ENCODE peak calls at places on chromosomes 13 and 19, in ten cellular contexts. One of them, this sample, is unnamed.

GRCh38 chr19:10735741-10736140 is 17.9 kb downstream of the DNM2 start:
- DNase-seq in CD4-positive, alpha-beta memory T cell: no peak
- DNase-seq in transverse colon: no peak
- DNase-seq in heart left ventricle: no peak
- DNase-seq in tibial artery: no peak
- DNase-seq in CD4-positive, alpha-beta T cell: no peak
- DNase-seq in CD8-positive, alpha-beta memory T cell: no peak
- DNase-seq in fibroblast of lung: no peak
- DNase-seq in K562: no peak
- DNase-seq in tibial nerve: no peak
- DNase-seq in this sample: no peak

GRCh38 chr13:24995225-24995804 is 100.6 kb upstream of the PABPC3 start:
- DNase-seq in CD4-positive, alpha-beta memory T cell: peak; percentile 63
- DNase-seq in transverse colon: peak; percentile 53
- DNase-seq in heart left ventricle: no peak
- DNase-seq in tibial artery: no peak
- DNase-seq in CD4-positive, alpha-beta T cell: peak; percentile 15
- DNase-seq in CD8-positive, alpha-beta memory T cell: peak; percentile 46
- DNase-seq in fibroblast of lung: peak; percentile 89
- DNase-seq in K562: peak; percentile 39
- DNase-seq in tibial nerve: peak; percentile 76
- DNase-seq in this sample: peak; percentile 73

GRCh38 chr13:30618186-30618937 is 642 bp downstream of the USPL1 start:
- DNase-seq in CD4-positive, alpha-beta memory T cell: no peak
- DNase-seq in transverse colon: peak; percentile 30
- DNase-seq in heart left ventricle: no peak
- DNase-seq in tibial artery: peak; percentile 68
- DNase-seq in CD4-positive, alpha-beta T cell: no peak
- DNase-seq in CD8-positive, alpha-beta memory T cell: no peak
- DNase-seq in fibroblast of lung: no peak
- DNase-seq in K562: no peak
- DNase-seq in tibial nerve: no peak
- DNase-seq in this sample: peak; percentile 32

GRCh38 chr13:45194081-45194939 is 6.5 kb downstream of the KCTD4 start:
- DNase-seq in CD4-positive, alpha-beta memory T cell: no peak
- DNase-seq in transverse colon: peak; percentile 23
- DNase-seq in heart left ventricle: no peak
- DNase-seq in tibial artery: peak; percentile 67
- DNase-seq in CD4-positive, alpha-beta T cell: no peak
- DNase-seq in CD8-positive, alpha-beta memory T cell: no peak
- DNase-seq in fibroblast of lung: peak; percentile 65
- DNase-seq in K562: no peak
- DNase-seq in tibial nerve: peak; percentile 36
- DNase-seq in this sample: no peak

GRCh38 chr19:39701291-39701690 is 3.0 kb upstream of the LGALS14 start:
- DNase-seq in CD4-positive, alpha-beta memory T cell: no peak
- DNase-seq in transverse colon: no peak
- DNase-seq in heart left ventricle: no peak
- DNase-seq in tibial artery: no peak
- DNase-seq in CD4-positive, alpha-beta T cell: no peak
- DNase-seq in CD8-positive, alpha-beta memory T cell: no peak
- DNase-seq in fibroblast of lung: no peak
- DNase-seq in K562: no peak
- DNase-seq in tibial nerve: no peak
- DNase-seq in this sample: no peak

GRCh38 chr13:111508164-111508870 is 187.9 kb downstream of the TEX29 start:
- DNase-seq in CD4-positive, alpha-beta memory T cell: no peak
- DNase-seq in transverse colon: no peak
- DNase-seq in heart left ventricle: no peak
- DNase-seq in tibial artery: no peak
- DNase-seq in CD4-positive, alpha-beta T cell: no peak
- DNase-seq in CD8-positive, alpha-beta memory T cell: no peak
- DNase-seq in fibroblast of lung: no peak
- DNase-seq in K562: no peak
- DNase-seq in tibial nerve: no peak
- DNase-seq in this sample: no peak

GRCh38 chr13:73416093-73416492 is 357.3 kb downstream of the KLF5 start:
- DNase-seq in CD4-positive, alpha-beta memory T cell: no peak
- DNase-seq in transverse colon: no peak
- DNase-seq in heart left ventricle: no peak
- DNase-seq in tibial artery: no peak
- DNase-seq in CD4-positive, alpha-beta T cell: no peak
- DNase-seq in CD8-positive, alpha-beta memory T cell: no peak
- DNase-seq in fibroblast of lung: no peak
- DNase-seq in K562: no peak
- DNase-seq in tibial nerve: no peak
- DNase-seq in this sample: no peak

GRCh38 chr13:40116008-40116407 is 460.5 kb downstream of the COG6 start:
- DNase-seq in CD4-positive, alpha-beta memory T cell: peak; percentile 40
- DNase-seq in transverse colon: peak; percentile 79
- DNase-seq in heart left ventricle: no peak
- DNase-seq in tibial artery: no peak
- DNase-seq in CD4-positive, alpha-beta T cell: no peak
- DNase-seq in CD8-positive, alpha-beta memory T cell: no peak
- DNase-seq in fibroblast of lung: peak; percentile 87
- DNase-seq in K562: peak; percentile 46
- DNase-seq in tibial nerve: peak; percentile 34
- DNase-seq in this sample: peak; percentile 33

GRCh38 chr13:87128006-87128405 is 543.2 kb upstream of the SLITRK5 start:
- DNase-seq in CD4-positive, alpha-beta memory T cell: no peak
- DNase-seq in transverse colon: no peak
- DNase-seq in heart left ventricle: no peak
- DNase-seq in tibial artery: no peak
- DNase-seq in CD4-positive, alpha-beta T cell: no peak
- DNase-seq in CD8-positive, alpha-beta memory T cell: no peak
- DNase-seq in fibroblast of lung: peak; percentile 57
- DNase-seq in K562: no peak
- DNase-seq in tibial nerve: no peak
- DNase-seq in this sample: no peak

GRCh38 chr13:38340624-38341023 is 9.0 kb upstream of the UFM1 start:
- DNase-seq in CD4-positive, alpha-beta memory T cell: no peak
- DNase-seq in transverse colon: no peak
- DNase-seq in heart left ventricle: no peak
- DNase-seq in tibial artery: no peak
- DNase-seq in CD4-positive, alpha-beta T cell: no peak
- DNase-seq in CD8-positive, alpha-beta memory T cell: no peak
- DNase-seq in fibroblast of lung: no peak
- DNase-seq in K562: no peak
- DNase-seq in tibial nerve: no peak
- DNase-seq in this sample: no peak

GRCh38 chr19:46460981-46461380 is 10.4 kb downstream of the PNMA8A start:
- DNase-seq in CD4-positive, alpha-beta memory T cell: no peak
- DNase-seq in transverse colon: no peak
- DNase-seq in heart left ventricle: no peak
- DNase-seq in tibial artery: peak; percentile 9
- DNase-seq in CD4-positive, alpha-beta T cell: no peak
- DNase-seq in CD8-positive, alpha-beta memory T cell: no peak
- DNase-seq in fibroblast of lung: no peak
- DNase-seq in K562: no peak
- DNase-seq in tibial nerve: no peak
- DNase-seq in this sample: no peak

GRCh38 chr13:110560606-110561334 is 752 bp downstream of the RAB20 start:
- DNase-seq in CD4-positive, alpha-beta memory T cell: peak; percentile 21
- DNase-seq in transverse colon: peak; percentile 38
- DNase-seq in heart left ventricle: no peak
- DNase-seq in tibial artery: peak; percentile 76
- DNase-seq in CD4-positive, alpha-beta T cell: peak; percentile 3
- DNase-seq in CD8-positive, alpha-beta memory T cell: peak; percentile 31
- DNase-seq in fibroblast of lung: peak; percentile 30
- DNase-seq in K562: no peak
- DNase-seq in tibial nerve: no peak
- DNase-seq in this sample: peak; percentile 64

GRCh38 chr13:50387124-50387581 is 371.9 kb downstream of the KCNRG start:
- DNase-seq in CD4-positive, alpha-beta memory T cell: peak; percentile 15
- DNase-seq in transverse colon: peak; percentile 50
- DNase-seq in heart left ventricle: peak; percentile 69
- DNase-seq in tibial artery: no peak
- DNase-seq in CD4-positive, alpha-beta T cell: peak; percentile 11
- DNase-seq in CD8-positive, alpha-beta memory T cell: no peak
- DNase-seq in fibroblast of lung: peak; percentile 44
- DNase-seq in K562: peak; percentile 25
- DNase-seq in tibial nerve: peak; percentile 49
- DNase-seq in this sample: no peak

GRCh38 chr19:39170398-39171231 is 26.1 kb upstream of the NCCRP1 start:
- DNase-seq in CD4-positive, alpha-beta memory T cell: no peak
- DNase-seq in transverse colon: no peak
- DNase-seq in heart left ventricle: no peak
- DNase-seq in tibial artery: no peak
- DNase-seq in CD4-positive, alpha-beta T cell: no peak
- DNase-seq in CD8-positive, alpha-beta memory T cell: no peak
- DNase-seq in fibroblast of lung: no peak
- DNase-seq in K562: no peak
- DNase-seq in tibial nerve: no peak
- DNase-seq in this sample: no peak

GRCh38 chr19:54096642-54097106 is 3.9 kb downstream of the OSCAR start:
- DNase-seq in CD4-positive, alpha-beta memory T cell: peak; percentile 30
- DNase-seq in transverse colon: peak; percentile 42
- DNase-seq in heart left ventricle: peak; percentile 68
- DNase-seq in tibial artery: no peak
- DNase-seq in CD4-positive, alpha-beta T cell: no peak
- DNase-seq in CD8-positive, alpha-beta memory T cell: peak; percentile 35
- DNase-seq in fibroblast of lung: peak; percentile 41
- DNase-seq in K562: peak; percentile 36
- DNase-seq in tibial nerve: peak; percentile 22
- DNase-seq in this sample: no peak

GRCh38 chr13:21580736-21581135 is 23.2 kb downstream of the MICU2 start:
- DNase-seq in CD4-positive, alpha-beta memory T cell: no peak
- DNase-seq in transverse colon: no peak
- DNase-seq in heart left ventricle: no peak
- DNase-seq in tibial artery: no peak
- DNase-seq in CD4-positive, alpha-beta T cell: no peak
- DNase-seq in CD8-positive, alpha-beta memory T cell: no peak
- DNase-seq in fibroblast of lung: no peak
- DNase-seq in K562: no peak
- DNase-seq in tibial nerve: no peak
- DNase-seq in this sample: no peak
- H3K27me3 ChIP-seq in CD4-positive, alpha-beta memory T cell: no peaks in the 10 kb centered on the region
- H3K27me3 ChIP-seq in transverse colon: no peaks in the 10 kb centered on the region
- H3K27me3 ChIP-seq in heart left ventricle: no peaks in the 10 kb centered on the region
- H3K27me3 ChIP-seq in tibial artery: no peaks in the 10 kb centered on the region
- H3K27me3 ChIP-seq in CD4-positive, alpha-beta T cell: no peaks in the 10 kb centered on the region
- H3K27me3 ChIP-seq in CD8-positive, alpha-beta memory T cell: no peaks in the 10 kb centered on the region
- H3K27me3 ChIP-seq in fibroblast of lung: no peaks in the 10 kb centered on the region
- H3K27me3 ChIP-seq in K562: no peaks in the 10 kb centered on the region
- H3K27me3 ChIP-seq in tibial nerve: no peaks in the 10 kb centered on the region
- H3K27me3 ChIP-seq in this sample: no peaks in the 10 kb centered on the region

DNA sequence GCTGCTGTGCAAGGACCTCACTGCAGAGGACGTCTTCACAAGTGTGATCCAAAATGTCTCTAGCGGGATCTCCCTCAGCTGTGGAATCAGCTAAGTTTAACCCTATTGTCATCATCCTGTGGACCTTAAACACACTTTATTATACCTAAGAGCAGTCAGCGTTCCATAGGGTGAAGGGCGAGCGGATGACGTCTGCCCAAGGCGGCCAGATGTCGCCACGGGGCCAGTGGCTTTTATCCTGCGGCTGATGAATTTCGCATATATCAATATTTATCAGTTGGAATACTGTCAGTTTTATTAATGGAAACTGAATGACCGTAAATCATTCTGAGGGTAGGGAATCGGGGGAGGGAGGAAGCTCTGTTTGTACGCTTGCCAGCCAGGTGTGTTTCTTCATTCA is 59.2 kb downstream of the GSX1 start:
- DNase-seq in CD4-positive, alpha-beta memory T cell: no peak
- DNase-seq in transverse colon: no peak
- DNase-seq in heart left ventricle: no peak
- DNase-seq in tibial artery: no peak
- DNase-seq in CD4-positive, alpha-beta T cell: no peak
- DNase-seq in CD8-positive, alpha-beta memory T cell: no peak
- DNase-seq in fibroblast of lung: no peak
- DNase-seq in K562: no peak
- DNase-seq in tibial nerve: no peak
- DNase-seq in this sample: no peak
- H3K27me3 ChIP-seq in CD4-positive, alpha-beta memory T cell: no peaks in the 10 kb centered on the region
- H3K27me3 ChIP-seq in transverse colon: peaks cover 84% of the 10 kb centered on the region
- H3K27me3 ChIP-seq in heart left ventricle: peaks cover 54% of the 10 kb centered on the region
- H3K27me3 ChIP-seq in tibial artery: peaks cover 32% of the 10 kb centered on the region
- H3K27me3 ChIP-seq in CD4-positive, alpha-beta T cell: peaks cover 14% of the 10 kb centered on the region
- H3K27me3 ChIP-seq in CD8-positive, alpha-beta memory T cell: no peaks in the 10 kb centered on the region
- H3K27me3 ChIP-seq in fibroblast of lung: no peaks in the 10 kb centered on the region
- H3K27me3 ChIP-seq in K562: peaks cover 39% of the 10 kb centered on the region
- H3K27me3 ChIP-seq in tibial nerve: peaks cover 5% of the 10 kb centered on the region
- H3K27me3 ChIP-seq in this sample: peaks cover 9% of the 10 kb centered on the region

DNA sequence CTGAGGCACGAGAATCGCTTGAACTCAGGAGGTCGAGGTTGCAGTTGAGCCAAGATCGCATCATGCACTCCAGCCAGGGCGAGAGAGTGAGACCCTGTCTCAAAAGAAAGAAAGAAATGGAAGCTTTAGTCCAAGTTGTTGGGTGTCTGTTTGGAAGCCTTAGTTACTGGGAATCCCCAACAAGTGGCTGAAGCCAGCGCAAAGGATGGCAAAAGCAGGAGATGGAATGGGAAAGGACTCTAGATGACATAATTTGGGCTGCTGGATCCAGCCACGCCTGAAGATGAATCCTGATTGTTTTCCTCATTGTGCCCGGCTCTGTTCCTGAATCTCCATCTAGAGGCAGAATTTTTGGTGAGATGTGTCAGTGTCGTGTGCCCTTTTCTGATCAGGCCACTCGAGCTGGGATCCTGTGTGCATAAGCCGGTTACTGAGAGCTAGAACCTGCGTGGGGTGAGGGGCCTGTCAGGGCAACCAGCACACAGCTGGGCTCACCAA is 18.1 kb downstream of the CEBPA start:
- DNase-seq in CD4-positive, alpha-beta memory T cell: no peak
- DNase-seq in transverse colon: no peak
- DNase-seq in heart left ventricle: no peak
- DNase-seq in tibial artery: no peak
- DNase-seq in CD4-positive, alpha-beta T cell: no peak
- DNase-seq in CD8-positive, alpha-beta memory T cell: no peak
- DNase-seq in fibroblast of lung: no peak
- DNase-seq in K562: no peak
- DNase-seq in tibial nerve: no peak
- DNase-seq in this sample: no peak
- H3K27me3 ChIP-seq in CD4-positive, alpha-beta memory T cell: no peaks in the 10 kb centered on the region
- H3K27me3 ChIP-seq in transverse colon: no peaks in the 10 kb centered on the region
- H3K27me3 ChIP-seq in heart left ventricle: peaks cover 19% of the 10 kb centered on the region
- H3K27me3 ChIP-seq in tibial artery: peaks cover 26% of the 10 kb centered on the region
- H3K27me3 ChIP-seq in CD4-positive, alpha-beta T cell: no peaks in the 10 kb centered on the region
- H3K27me3 ChIP-seq in CD8-positive, alpha-beta memory T cell: no peaks in the 10 kb centered on the region
- H3K27me3 ChIP-seq in fibroblast of lung: peaks cover 3% of the 10 kb centered on the region
- H3K27me3 ChIP-seq in K562: peaks cover 56% of the 10 kb centered on the region
- H3K27me3 ChIP-seq in tibial nerve: no peaks in the 10 kb centered on the region
- H3K27me3 ChIP-seq in this sample: no peaks in the 10 kb centered on the region

DNA sequence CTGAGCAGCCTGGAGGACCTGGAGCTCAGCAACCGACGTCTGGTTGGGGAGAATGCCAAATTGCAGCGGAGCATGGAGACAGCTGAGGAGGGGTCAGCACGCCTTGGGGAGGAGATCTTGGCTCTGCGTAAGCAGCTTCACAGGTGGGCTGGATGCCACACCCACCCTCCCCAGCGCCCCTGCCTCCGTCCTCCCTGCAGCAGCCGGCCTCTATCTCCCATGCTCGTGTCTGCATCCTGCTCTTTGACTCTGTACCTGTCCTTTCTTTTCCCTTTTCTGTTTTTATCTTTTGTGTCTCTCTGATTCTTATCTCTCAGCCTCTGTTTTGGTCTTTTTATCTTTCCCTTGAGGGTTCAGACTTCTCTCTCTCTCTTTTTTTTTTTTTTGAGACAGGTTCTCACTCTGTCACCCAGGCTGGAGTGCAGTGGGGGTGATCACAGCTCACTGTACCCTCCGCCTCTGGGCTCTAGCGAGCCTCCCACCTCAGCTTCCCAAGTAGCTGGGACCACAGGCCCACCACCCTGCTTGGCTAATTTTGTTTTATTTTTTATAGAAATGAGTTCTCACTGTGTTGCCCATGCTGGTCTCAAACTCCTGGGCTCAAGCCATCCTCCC is 10.1 kb downstream of the KASH5 start:
- DNase-seq in CD4-positive, alpha-beta memory T cell: no peak
- DNase-seq in transverse colon: no peak
- DNase-seq in heart left ventricle: no peak
- DNase-seq in tibial artery: no peak
- DNase-seq in CD4-positive, alpha-beta T cell: no peak
- DNase-seq in CD8-positive, alpha-beta memory T cell: no peak
- DNase-seq in fibroblast of lung: no peak
- DNase-seq in K562: no peak
- DNase-seq in tibial nerve: no peak
- DNase-seq in this sample: no peak
- H3K27me3 ChIP-seq in CD4-positive, alpha-beta memory T cell: no peaks in the 10 kb centered on the region
- H3K27me3 ChIP-seq in transverse colon: peaks cover 8% of the 10 kb centered on the region
- H3K27me3 ChIP-seq in heart left ventricle: peaks cover 9% of the 10 kb centered on the region
- H3K27me3 ChIP-seq in tibial artery: peaks cover 52% of the 10 kb centered on the region
- H3K27me3 ChIP-seq in CD4-positive, alpha-beta T cell: no peaks in the 10 kb centered on the region
- H3K27me3 ChIP-seq in CD8-positive, alpha-beta memory T cell: no peaks in the 10 kb centered on the region
- H3K27me3 ChIP-seq in fibroblast of lung: peaks cover 6% of the 10 kb centered on the region
- H3K27me3 ChIP-seq in K562: no peaks in the 10 kb centered on the region
- H3K27me3 ChIP-seq in tibial nerve: peaks cover 11% of the 10 kb centered on the region
- H3K27me3 ChIP-seq in this sample: peaks cover 2% of the 10 kb centered on the region

This sample was measured in adrenal gland.